ENCODE peak calls at places on chromosome 2, in seven cellular contexts. One of them, this sample, is unnamed.

GRCh38 chr2:61811821-61812220 is 42.0 kb downstream of the FAM161A start:
- DNase-seq in tibial nerve: no peak
- DNase-seq in IMR-90: no peak
- DNase-seq in adrenal gland: no peak
- DNase-seq in testis: peak; percentile 33
- DNase-seq in ovary: no peak
- DNase-seq in K562: no peak
- DNase-seq in this sample: no peak

GRCh38 chr2:224887159-224887558 is 155.1 kb downstream of the DOCK10 start:
- DNase-seq in tibial nerve: no peak
- DNase-seq in IMR-90: peak; percentile 56
- DNase-seq in adrenal gland: no peak
- DNase-seq in testis: no peak
- DNase-seq in ovary: no peak
- DNase-seq in K562: no peak
- DNase-seq in this sample: no peak

GRCh38 chr2:174918886-174919526 is 86.2 kb downstream of the CHN1 start:
- DNase-seq in tibial nerve: no peak
- DNase-seq in IMR-90: no peak
- DNase-seq in adrenal gland: no peak
- DNase-seq in testis: no peak
- DNase-seq in ovary: no peak
- DNase-seq in K562: no peak
- DNase-seq in this sample: no peak

GRCh38 chr2:159738509-159739390 is 26.4 kb downstream of the MARCHF7 start:
- DNase-seq in tibial nerve: no peak
- DNase-seq in IMR-90: no peak
- DNase-seq in adrenal gland: no peak
- DNase-seq in testis: no peak
- DNase-seq in ovary: no peak
- DNase-seq in K562: no peak
- DNase-seq in this sample: no peak

GRCh38 chr2:165773684-165774083 is 20.4 kb downstream of the GALNT3 start:
- DNase-seq in tibial nerve: no peak
- DNase-seq in IMR-90: no peak
- DNase-seq in adrenal gland: no peak
- DNase-seq in testis: no peak
- DNase-seq in ovary: no peak
- DNase-seq in K562: no peak
- DNase-seq in this sample: no peak

GRCh38 chr2:66448592-66448991 is 13.7 kb downstream of the MEIS1 start:
- DNase-seq in tibial nerve: no peak
- DNase-seq in IMR-90: no peak
- DNase-seq in adrenal gland: no peak
- DNase-seq in testis: no peak
- DNase-seq in ovary: no peak
- DNase-seq in K562: no peak
- DNase-seq in this sample: no peak

GRCh38 chr2:22904126-22904684 is 480.8 kb upstream of the KLHL29 start:
- DNase-seq in tibial nerve: no peak
- DNase-seq in IMR-90: no peak
- DNase-seq in adrenal gland: peak; percentile 14
- DNase-seq in testis: peak; percentile 65
- DNase-seq in ovary: no peak
- DNase-seq in K562: peak; percentile 32
- DNase-seq in this sample: no peak

GRCh38 chr2:109405833-109406232 is 207.9 kb downstream of the SEPTIN10 start:
- DNase-seq in tibial nerve: no peak
- DNase-seq in IMR-90: no peak
- DNase-seq in adrenal gland: no peak
- DNase-seq in testis: no peak
- DNase-seq in ovary: no peak
- DNase-seq in K562: no peak
- DNase-seq in this sample: no peak

GRCh38 chr2:183070942-183071844 is 7.4 kb upstream of the DUSP19 start:
- DNase-seq in tibial nerve: peak; percentile 13
- DNase-seq in IMR-90: peak; percentile 43
- DNase-seq in adrenal gland: peak; percentile 69
- DNase-seq in testis: peak; percentile 49
- DNase-seq in ovary: no peak
- DNase-seq in K562: peak; percentile 58
- DNase-seq in this sample: no peak

GRCh38 chr2:129877795-129878775 is 101.4 kb upstream of the RAB6C start:
- DNase-seq in tibial nerve: peak; percentile 19
- DNase-seq in IMR-90: peak; percentile 51
- DNase-seq in adrenal gland: peak; percentile 52
- DNase-seq in testis: peak; percentile 38
- DNase-seq in ovary: peak; percentile 14
- DNase-seq in K562: peak; percentile 7
- DNase-seq in this sample: peak; percentile 21

DNA sequence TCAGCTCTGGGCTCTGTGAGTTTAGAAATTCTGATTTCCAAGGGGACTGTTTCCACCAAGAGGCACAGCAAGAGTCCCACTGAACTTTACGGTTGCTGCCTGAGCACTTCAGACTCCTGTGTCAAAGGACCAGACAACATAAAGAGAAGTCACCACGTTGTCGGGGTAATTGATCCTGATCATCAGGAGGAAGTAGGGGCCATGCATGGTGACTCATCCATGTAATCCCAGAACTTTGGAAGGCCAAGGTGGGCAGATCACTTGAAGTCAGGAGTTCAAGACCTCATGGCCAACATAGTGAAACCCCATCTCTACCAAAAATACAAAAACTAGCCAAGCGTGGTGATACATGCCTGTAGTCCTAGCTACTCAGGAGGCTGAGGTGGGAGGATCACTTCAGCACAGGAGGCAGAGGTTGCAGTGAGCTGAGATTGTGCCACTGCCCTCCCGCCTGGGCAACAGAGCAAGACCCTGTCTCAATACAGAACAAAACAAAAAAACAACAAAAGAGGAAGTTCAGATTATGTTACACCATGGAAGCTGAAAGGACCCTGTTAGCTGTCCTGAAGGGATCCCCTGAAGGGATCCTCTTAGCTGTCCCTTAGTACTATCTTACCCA is 9.4 kb upstream of the ASXL2 start:
- DNase-seq in tibial nerve: no peak
- DNase-seq in IMR-90: no peak
- DNase-seq in adrenal gland: no peak
- DNase-seq in testis: no peak
- DNase-seq in ovary: no peak
- DNase-seq in K562: no peak
- DNase-seq in this sample: no peak
- TF ChIP-seq POLR2A in tibial nerve: no peak
- TF ChIP-seq POLR2A in IMR-90: no peak
- TF ChIP-seq POLR2A in adrenal gland: no peak
- TF ChIP-seq POLR2A in testis: no peak
- TF ChIP-seq POLR2A in ovary: no peak
- TF ChIP-seq POLR2A in K562: no peak
- TF ChIP-seq POLR2A in this sample: no peak

GRCh38 chr2:233056961-233057605 is 3.1 kb upstream of the INPP5D start:
- DNase-seq in tibial nerve: no peak
- DNase-seq in IMR-90: no peak
- DNase-seq in adrenal gland: no peak
- DNase-seq in testis: peak; percentile 10
- DNase-seq in ovary: no peak
- DNase-seq in K562: no peak
- DNase-seq in this sample: no peak

GRCh38 chr2:233059547-233059796 is 670 bp upstream of the INPP5D start:
- DNase-seq in tibial nerve: no peak
- DNase-seq in IMR-90: no peak
- DNase-seq in adrenal gland: no peak
- DNase-seq in testis: peak; percentile 12
- DNase-seq in ovary: no peak
- DNase-seq in K562: no peak
- DNase-seq in this sample: peak; percentile 52

GRCh38 chr2:233060500-233061006 is 411 bp downstream of the INPP5D start:
- DNase-seq in tibial nerve: no peak
- DNase-seq in IMR-90: no peak
- DNase-seq in adrenal gland: no peak
- DNase-seq in testis: no peak
- DNase-seq in ovary: no peak
- DNase-seq in K562: no peak
- DNase-seq in this sample: no peak

GRCh38 chr2:233059797-233060499 is at the start of gene INPP5D:
- DNase-seq in tibial nerve: no peak
- DNase-seq in IMR-90: no peak
- DNase-seq in adrenal gland: peak; percentile 61
- DNase-seq in testis: peak; percentile 20
- DNase-seq in ovary: no peak
- DNase-seq in K562: peak; percentile 26
- DNase-seq in this sample: peak; percentile 77

DNA sequence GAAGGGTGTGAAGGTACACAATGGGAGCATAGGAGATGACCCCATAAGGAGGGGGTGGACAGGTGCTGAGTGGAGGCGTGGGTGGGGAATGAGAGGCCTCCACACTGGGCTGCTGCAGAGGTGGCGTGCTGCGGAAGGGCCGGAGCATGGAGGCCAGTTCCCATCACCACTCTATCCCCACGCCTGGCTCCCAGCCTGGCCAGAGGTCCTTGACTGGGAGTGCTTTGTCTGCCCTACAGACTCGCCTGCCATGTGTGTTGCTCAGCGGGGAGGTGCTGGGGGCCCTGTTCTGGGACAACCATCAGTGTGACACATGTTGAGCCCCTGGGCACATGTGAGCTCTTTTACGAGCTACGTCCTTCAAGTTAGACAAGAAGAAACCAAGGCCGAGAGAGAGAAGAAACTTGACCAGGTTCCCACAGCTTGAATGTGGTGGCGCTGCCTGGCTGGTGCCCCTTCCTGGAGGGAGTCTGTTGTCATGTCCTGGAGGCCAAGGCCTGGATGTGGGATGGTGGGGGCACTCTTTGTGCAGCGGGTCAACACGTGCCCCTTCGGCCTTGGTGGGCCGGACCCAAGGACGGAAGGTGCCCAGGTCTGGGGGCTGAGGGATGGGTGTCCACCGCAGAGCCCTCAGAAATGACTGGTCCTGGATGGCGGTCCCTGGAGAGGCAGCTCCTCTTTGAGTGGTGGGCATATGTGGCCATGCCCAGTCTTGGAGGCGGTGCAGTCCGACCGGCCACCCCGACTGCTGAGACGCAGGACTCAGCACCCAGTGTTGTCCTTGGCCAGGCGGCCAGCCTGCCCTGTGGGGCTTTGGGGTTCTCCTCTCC is 1.2 kb upstream of the INPP5D start:
- DNase-seq in tibial nerve: no peak
- DNase-seq in IMR-90: no peak
- DNase-seq in adrenal gland: no peak
- DNase-seq in testis: peak; percentile 6
- DNase-seq in ovary: no peak
- DNase-seq in K562: no peak
- DNase-seq in this sample: no peak
- TF ChIP-seq POLR2A in tibial nerve: no peak
- TF ChIP-seq POLR2A in IMR-90: no peak
- TF ChIP-seq POLR2A in adrenal gland: no peak
- TF ChIP-seq POLR2A in testis: no peak
- TF ChIP-seq POLR2A in ovary: no peak
- TF ChIP-seq POLR2A in K562: no peak
- TF ChIP-seq POLR2A in this sample: no peak

GRCh38 chr2:32948266-32948665 is 1.5 kb downstream of the LTBP1 start:
- DNase-seq in tibial nerve: no peak
- DNase-seq in IMR-90: no peak
- DNase-seq in adrenal gland: no peak
- DNase-seq in testis: no peak
- DNase-seq in ovary: no peak
- DNase-seq in K562: no peak
- DNase-seq in this sample: no peak

GRCh38 chr2:32947484-32948143 is 861 bp downstream of the LTBP1 start:
- DNase-seq in tibial nerve: no peak
- DNase-seq in IMR-90: peak; percentile 54
- DNase-seq in adrenal gland: peak; percentile 29
- DNase-seq in testis: peak; percentile 43
- DNase-seq in ovary: peak; percentile 10
- DNase-seq in K562: peak; percentile 55
- DNase-seq in this sample: peak; percentile 36

GRCh38 chr2:32945286-32945685 is 1.5 kb upstream of the LTBP1 start:
- DNase-seq in tibial nerve: no peak
- DNase-seq in IMR-90: no peak
- DNase-seq in adrenal gland: no peak
- DNase-seq in testis: no peak
- DNase-seq in ovary: no peak
- DNase-seq in K562: no peak
- DNase-seq in this sample: no peak

GRCh38 chr2:32947076-32947483 is 327 bp downstream of the LTBP1 start:
- DNase-seq in tibial nerve: no peak
- DNase-seq in IMR-90: no peak
- DNase-seq in adrenal gland: peak; percentile 11
- DNase-seq in testis: peak; percentile 30
- DNase-seq in ovary: peak; percentile 9
- DNase-seq in K562: peak; percentile 34
- DNase-seq in this sample: no peak

DNA sequence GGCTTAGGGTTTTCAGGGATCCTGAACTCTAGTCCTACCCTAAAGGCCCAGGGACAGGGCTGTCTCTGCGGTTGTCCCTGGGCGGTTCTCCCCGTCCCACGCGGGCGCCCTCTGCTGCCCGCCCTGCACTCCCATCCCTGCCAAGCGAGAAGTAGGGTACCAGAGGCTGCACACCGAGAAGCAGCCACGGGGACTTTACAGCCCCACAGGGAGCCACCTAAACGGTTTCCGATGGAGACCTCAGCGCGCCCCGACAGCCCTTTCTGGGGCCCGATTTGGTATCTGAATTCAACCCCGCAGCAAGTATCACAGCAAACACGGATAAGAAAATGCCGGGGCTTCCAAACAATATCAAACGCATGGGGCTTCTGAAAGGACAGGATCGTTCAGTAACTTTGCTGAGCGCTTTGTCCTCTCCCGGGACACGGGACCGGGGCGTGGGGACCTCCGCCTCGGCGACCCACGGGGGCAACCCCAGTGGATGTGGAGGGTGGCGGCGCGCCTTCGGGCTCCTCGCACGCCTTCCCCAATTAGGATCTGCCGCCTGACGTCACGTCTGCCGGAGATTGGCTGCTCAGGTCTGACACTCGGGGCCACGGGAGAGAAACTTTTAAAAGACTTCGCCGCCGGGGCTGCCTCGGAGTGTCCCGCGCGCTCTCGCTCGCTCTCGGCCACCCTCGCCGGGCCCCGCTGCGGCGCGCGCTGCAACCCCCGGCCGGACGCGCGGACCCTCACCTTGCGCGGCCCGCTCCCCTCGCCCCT is at the start of gene LTBP1:
- DNase-seq in tibial nerve: peak; percentile 35
- DNase-seq in IMR-90: peak; percentile 76
- DNase-seq in adrenal gland: peak; percentile 72
- DNase-seq in testis: peak; percentile 81
- DNase-seq in ovary: peak; percentile 34
- DNase-seq in K562: peak; percentile 85
- DNase-seq in this sample: peak; percentile 60
- TF ChIP-seq POLR2A in tibial nerve: peak; percentile 10
- TF ChIP-seq POLR2A in IMR-90: peak; percentile 81
- TF ChIP-seq POLR2A in adrenal gland: no peak
- TF ChIP-seq POLR2A in testis: no peak
- TF ChIP-seq POLR2A in ovary: no peak
- TF ChIP-seq POLR2A in K562: no peak
- TF ChIP-seq POLR2A in this sample: no peak

DNA sequence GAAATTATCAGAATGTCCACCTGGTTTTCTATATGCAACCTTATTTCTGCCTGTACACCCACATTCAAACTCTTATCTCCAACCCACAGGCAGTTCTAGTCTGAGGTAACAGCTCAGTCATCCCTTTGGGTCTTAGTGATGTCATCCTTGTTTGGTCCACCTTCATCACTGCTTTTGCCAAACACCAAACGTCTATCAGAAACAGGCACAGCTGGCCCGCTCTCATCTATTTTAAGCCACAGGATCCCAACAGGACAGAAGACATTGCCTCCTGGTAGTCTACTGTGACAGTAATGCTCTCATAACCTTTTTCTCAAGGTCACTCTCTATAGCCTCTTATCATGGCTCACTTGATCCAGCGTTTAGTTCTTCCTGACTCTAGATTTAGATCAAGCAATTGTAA is 99.0 kb upstream of the CHAC2 start:
- DNase-seq in tibial nerve: no peak
- DNase-seq in IMR-90: no peak
- DNase-seq in adrenal gland: no peak
- DNase-seq in testis: no peak
- DNase-seq in ovary: no peak
- DNase-seq in K562: peak; percentile 95
- DNase-seq in this sample: no peak
- TF ChIP-seq POLR2A in tibial nerve: no peak
- TF ChIP-seq POLR2A in IMR-90: no peak
- TF ChIP-seq POLR2A in adrenal gland: no peak
- TF ChIP-seq POLR2A in testis: no peak
- TF ChIP-seq POLR2A in ovary: no peak
- TF ChIP-seq POLR2A in K562: no peak
- TF ChIP-seq POLR2A in this sample: no peak